ENCODE peak calls at places on chromosomes 6 and 20, in five cellular contexts. I, Y, O, T and S are unnamed samples. For H3K4me1, the result is how much of the 10 kb centered on the place peaks cover.

GRCh38 chr20:17431621-17432364 is 99.4 kb downstream of the BFSP1 start:
- DNase-seq in T (no peak), Y (no peak), O (peak), I (no peak), S (peak)

GRCh38 chr6:32752580-32752979 is 10.8 kb downstream of the HLA-DQB2 start:
- DNase-seq in I (no peak), Y (no peak), T (no peak), O (no peak), S (no peak)

GRCh38 chr6:38876470-38876869 is 161.4 kb downstream of the DNAH8 start:
- DNase-seq in T (no peak), I (no peak), O (no peak), Y (no peak), S (no peak)

GRCh38 chr6:3814539-3814938 is 34.6 kb upstream of the FAM50B start:
- DNase-seq in T (no peak), Y (no peak), I (no peak), O (no peak), S (no peak)

GRCh38 chr6:22041797-22042489 is 254.9 kb downstream of the PRL start:
- DNase-seq in Y (no peak), O (no peak), I (no peak), T (no peak), S (peak)

GRCh38 chr6:53410508-53411258 is 61.9 kb upstream of the ELOVL5 start:
- DNase-seq in I (no peak), O (peak), Y (no peak), T (peak), S (peak)

GRCh38 chr20:61925555-61926252 is 140.0 kb downstream of the TAF4 start:
- DNase-seq in I (no peak), T (peak), O (no peak), Y (no peak), S (no peak)

GRCh38 chr6:167907837-167908681 is 81.3 kb downstream of the AFDN start:
- DNase-seq in Y (no peak), T (no peak), I (no peak), O (no peak), S (peak)

GRCh38 chr6:78598966-78599365 is 268.4 kb upstream of the IRAK1BP1 start:
- DNase-seq in I (peak), O (peak), T (no peak), Y (no peak), S (peak)

GRCh38 chr6:83470587-83470986 is 39.7 kb upstream of the ME1 start:
- DNase-seq in T (no peak), I (no peak), O (no peak), Y (no peak), S (no peak)

GRCh38 chr20:25053207-25054132 is 4.5 kb downstream of the ACSS1 start:
- DNase-seq in Y (no peak), I (peak), T (no peak), O (peak), S (peak)

GRCh38 chr6:35174043-35174434 is 32.9 kb upstream of the TCP11 start:
- DNase-seq in Y (no peak), I (no peak), T (no peak), O (no peak), S (no peak)

GRCh38 chr6:88480822-88481221 is 314.7 kb upstream of the CNR1 start:
- DNase-seq in Y (no peak), O (no peak), I (no peak), T (no peak), S (no peak)

GRCh38 chr6:7624781-7625710 is 35.0 kb downstream of the SNRNP48 start:
- DNase-seq in O (no peak), Y (no peak), T (no peak), I (no peak), S (no peak)

GRCh38 chr20:32577023-32577422 is 8.1 kb downstream of the NOL4L start:
- DNase-seq in I (no peak), T (no peak), O (no peak), Y (no peak), S (no peak)

GRCh38 chr6:56745971-56746370 is 103.3 kb upstream of the DST start:
- DNase-seq in Y (no peak), I (no peak), O (no peak), T (no peak), S (no peak)
- H3K4me1 ChIP-seq in Y (under half), I (under half), O (half or more), T (under half), S (under half)

GRCh38 chr6:70234561-70235236 is 68.2 kb downstream of the COL9A1 start:
- DNase-seq in O (no peak), I (no peak), T (no peak), Y (no peak), S (no peak)
- H3K4me3 ChIP-seq in O (no peak), I (no peak), T (no peak), Y (no peak), S (no peak)

GRCh38 chr6:100460650-100461204 is 4.0 kb downstream of the SIM1 start:
- DNase-seq in T (no peak), O (no peak), I (no peak), Y (no peak), S (no peak)
- H3K4me1 ChIP-seq in T (under half), O (under half), I (under half), Y (under half), S (under half)

DNA sequence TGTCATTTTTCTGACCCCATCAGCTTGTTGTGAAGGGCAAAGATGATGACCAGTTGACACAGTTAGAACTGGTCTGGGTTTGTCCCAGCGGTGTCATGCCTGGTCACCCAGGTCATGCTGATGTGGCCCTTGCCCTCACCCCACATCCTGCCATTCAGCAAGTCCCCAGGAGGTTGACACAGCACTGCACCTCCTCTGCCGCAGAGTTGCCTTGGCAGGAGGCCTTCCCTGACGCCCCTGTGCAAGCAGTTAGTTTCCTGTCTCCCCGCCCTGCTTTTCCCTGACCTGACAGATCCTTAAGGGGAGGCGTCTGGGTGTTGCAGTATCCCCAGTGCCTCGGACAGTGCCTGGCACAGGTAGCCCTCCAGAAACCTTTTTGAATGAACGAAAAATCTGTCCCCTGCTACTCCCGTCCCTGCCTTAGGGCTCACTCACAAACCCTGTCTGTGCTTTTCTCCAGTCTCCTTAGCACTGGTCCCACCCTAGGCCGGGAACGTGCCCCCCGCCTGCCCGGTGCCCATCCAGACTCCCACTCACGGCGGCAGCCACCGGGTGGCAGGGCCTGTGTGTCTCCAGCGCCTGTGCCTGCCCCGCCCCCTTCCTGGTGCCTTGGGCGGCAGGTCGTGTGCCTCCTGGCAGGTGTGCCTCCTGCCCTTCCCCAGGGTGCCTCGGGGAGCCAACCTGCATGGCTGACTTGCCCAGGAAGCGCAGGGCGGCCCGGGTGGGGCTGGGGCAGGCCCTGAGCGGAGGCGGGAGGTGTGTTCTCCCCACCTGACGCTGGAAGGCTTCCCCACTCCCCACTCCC is 146.3 kb upstream of the RNF24 start:
- DNase-seq in Y (peak), I (no peak), O (no peak), T (peak), S (no peak)
- H3K4me3 ChIP-seq in Y (peak), I (no peak), O (no peak), T (no peak), S (no peak)

DNA sequence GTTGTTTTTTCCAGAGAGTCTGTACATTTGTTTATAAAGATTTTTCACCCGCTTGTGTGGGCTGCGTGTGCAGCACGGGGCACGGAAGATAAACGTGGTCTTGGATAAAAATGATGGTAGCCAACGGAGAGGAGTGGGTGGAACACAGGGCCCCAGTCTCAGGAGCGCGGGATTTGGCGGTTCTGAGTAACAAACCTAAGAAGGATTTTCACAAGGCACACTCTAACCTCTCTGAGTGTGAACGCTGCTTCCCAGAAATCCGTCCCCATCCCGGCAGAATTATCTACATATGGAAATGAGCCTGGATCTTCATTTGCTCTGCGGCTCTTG is 3.6 kb upstream of the BNIP5 start:
- DNase-seq in I (no peak), O (no peak), T (no peak), Y (no peak), S (no peak)
- H3K4me1 ChIP-seq in I (under half), O (under half), T (under half), Y (under half), S (under half)

GRCh38 chr6:100453701-100454521 is 10.8 kb downstream of the SIM1 start:
- DNase-seq in Y (no peak), T (no peak), I (no peak), O (no peak), S (no peak)
- H3K4me3 ChIP-seq in Y (peak), T (no peak), I (no peak), O (no peak), S (no peak)

DNA sequence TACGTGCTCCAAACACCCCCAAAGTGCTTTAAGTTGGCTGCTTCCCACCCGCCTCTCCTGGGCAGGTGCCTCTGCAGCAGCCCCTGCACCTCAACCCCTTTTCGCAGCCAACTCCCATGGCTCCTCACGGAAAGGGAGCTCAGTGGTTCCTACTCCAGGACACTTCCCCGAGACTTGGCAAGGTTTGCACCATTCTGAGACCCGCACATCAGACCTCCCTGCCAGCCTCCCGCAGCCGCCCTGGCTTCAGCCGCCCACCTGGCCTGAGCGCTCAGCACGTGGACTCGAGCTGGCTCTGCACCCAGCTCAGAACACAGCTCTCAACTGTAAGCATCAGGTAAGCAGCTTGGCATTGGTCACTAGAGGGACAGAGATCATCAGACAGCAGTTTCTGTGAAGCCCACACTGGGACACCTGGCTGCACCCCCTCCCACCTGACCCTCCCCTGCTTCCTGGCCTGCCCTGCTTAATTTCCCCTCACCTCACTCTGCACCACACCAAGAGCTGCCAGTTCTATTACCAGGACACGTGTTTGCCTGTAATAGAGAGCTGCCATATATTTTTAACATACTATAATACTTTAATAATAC is 28.5 kb downstream of the GMDS start:
- DNase-seq in T (no peak), I (no peak), Y (no peak), O (no peak), S (no peak)
- H3K4me1 ChIP-seq in T (under half), I (under half), Y (under half), O (under half), S (under half)

DNA sequence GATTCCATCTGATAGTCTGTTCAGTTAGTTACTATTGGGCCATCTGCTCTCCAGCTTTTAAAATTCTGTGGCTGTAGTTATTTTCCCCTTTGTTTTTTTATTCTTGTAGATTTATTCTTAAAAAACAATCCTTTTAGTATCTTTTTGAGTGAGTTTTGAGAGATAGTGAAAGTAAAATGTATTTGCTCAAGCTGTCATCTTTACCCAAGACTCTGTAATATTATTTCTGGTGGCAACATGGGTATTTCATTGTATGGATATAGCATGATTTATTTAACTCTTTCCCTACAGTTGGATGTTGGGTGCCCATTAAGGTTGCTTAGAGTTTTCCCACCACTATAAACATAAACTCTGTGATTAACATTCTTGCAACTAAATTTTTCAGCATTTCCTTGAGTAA is 24.6 kb downstream of the STK4 start:
- DNase-seq in Y (no peak), T (no peak), O (no peak), I (no peak), S (peak)
- H3K4me3 ChIP-seq in Y (peak), T (no peak), O (peak), I (no peak), S (peak)